ENCODE peak calls at places on chromosome 6, in eight cellular contexts. One of them, this sample, is unnamed.

GRCh38 chr6:35216832-35217811 is 3.4 kb downstream of the SCUBE3 start:
- DNase-seq in ascending aorta: no peak
- DNase-seq in lower lobe of right lung: no peak
- DNase-seq in testis: no peak
- DNase-seq in cardiac muscle cell: no peak
- DNase-seq in MM.1S: no peak
- DNase-seq in left ventricle myocardium inferior: no peak
- DNase-seq in heart left ventricle: no peak
- DNase-seq in this sample: no peak

GRCh38 chr6:146770965-146771735 is 172.4 kb downstream of the ADGB start:
- DNase-seq in ascending aorta: peak; percentile 9
- DNase-seq in lower lobe of right lung: peak; percentile 66
- DNase-seq in testis: peak; percentile 50
- DNase-seq in cardiac muscle cell: peak; percentile 13
- DNase-seq in MM.1S: no peak
- DNase-seq in left ventricle myocardium inferior: peak; percentile 62
- DNase-seq in heart left ventricle: peak; percentile 79
- DNase-seq in this sample: no peak

GRCh38 chr6:48869595-48869994 is 593.5 kb downstream of the MMUT start:
- DNase-seq in ascending aorta: no peak
- DNase-seq in lower lobe of right lung: no peak
- DNase-seq in testis: no peak
- DNase-seq in cardiac muscle cell: no peak
- DNase-seq in MM.1S: no peak
- DNase-seq in left ventricle myocardium inferior: no peak
- DNase-seq in heart left ventricle: no peak
- DNase-seq in this sample: no peak

GRCh38 chr6:106334646-106335448 is 9.3 kb upstream of the ATG5 start:
- DNase-seq in ascending aorta: no peak
- DNase-seq in lower lobe of right lung: peak; percentile 61
- DNase-seq in testis: peak; percentile 42
- DNase-seq in cardiac muscle cell: peak; percentile 64
- DNase-seq in MM.1S: peak; percentile 70
- DNase-seq in left ventricle myocardium inferior: no peak
- DNase-seq in heart left ventricle: peak; percentile 29
- DNase-seq in this sample: peak; percentile 50

GRCh38 chr6:170172825-170173231 is 118.0 kb downstream of the DLL1 start:
- DNase-seq in ascending aorta: no peak
- DNase-seq in lower lobe of right lung: no peak
- DNase-seq in testis: peak; percentile 10
- DNase-seq in cardiac muscle cell: no peak
- DNase-seq in MM.1S: no peak
- DNase-seq in left ventricle myocardium inferior: no peak
- DNase-seq in heart left ventricle: no peak
- DNase-seq in this sample: no peak

GRCh38 chr6:128230267-128230989 is 290.0 kb downstream of the PTPRK start:
- DNase-seq in ascending aorta: no peak
- DNase-seq in lower lobe of right lung: no peak
- DNase-seq in testis: no peak
- DNase-seq in cardiac muscle cell: no peak
- DNase-seq in MM.1S: no peak
- DNase-seq in left ventricle myocardium inferior: no peak
- DNase-seq in heart left ventricle: no peak
- DNase-seq in this sample: peak; percentile 17

GRCh38 chr6:106981901-106982300 is 7.4 kb upstream of the CD24 start:
- DNase-seq in ascending aorta: no peak
- DNase-seq in lower lobe of right lung: no peak
- DNase-seq in testis: no peak
- DNase-seq in cardiac muscle cell: no peak
- DNase-seq in MM.1S: no peak
- DNase-seq in left ventricle myocardium inferior: no peak
- DNase-seq in heart left ventricle: no peak
- DNase-seq in this sample: no peak

GRCh38 chr6:143620461-143620860 is 57.3 kb upstream of the PHACTR2 start:
- DNase-seq in ascending aorta: no peak
- DNase-seq in lower lobe of right lung: no peak
- DNase-seq in testis: no peak
- DNase-seq in cardiac muscle cell: peak; percentile 65
- DNase-seq in MM.1S: no peak
- DNase-seq in left ventricle myocardium inferior: no peak
- DNase-seq in heart left ventricle: no peak
- DNase-seq in this sample: no peak

GRCh38 chr6:169887529-169888140 is 136.2 kb downstream of the ERMARD start:
- DNase-seq in ascending aorta: no peak
- DNase-seq in lower lobe of right lung: no peak
- DNase-seq in testis: no peak
- DNase-seq in cardiac muscle cell: no peak
- DNase-seq in MM.1S: no peak
- DNase-seq in left ventricle myocardium inferior: no peak
- DNase-seq in heart left ventricle: no peak
- DNase-seq in this sample: no peak

GRCh38 chr6:26223677-26224546 is 136.7 kb downstream of the HFE start:
- DNase-seq in ascending aorta: no peak
- DNase-seq in lower lobe of right lung: peak; percentile 70
- DNase-seq in testis: peak; percentile 81
- DNase-seq in cardiac muscle cell: peak; percentile 95
- DNase-seq in MM.1S: peak; percentile 94
- DNase-seq in left ventricle myocardium inferior: peak; percentile 50
- DNase-seq in heart left ventricle: peak; percentile 70
- DNase-seq in this sample: no peak

GRCh38 chr6:137927777-137928218 is 60.7 kb downstream of the TNFAIP3 start:
- DNase-seq in ascending aorta: no peak
- DNase-seq in lower lobe of right lung: no peak
- DNase-seq in testis: no peak
- DNase-seq in cardiac muscle cell: peak; percentile 35
- DNase-seq in MM.1S: peak; percentile 97
- DNase-seq in left ventricle myocardium inferior: no peak
- DNase-seq in heart left ventricle: no peak
- DNase-seq in this sample: no peak

GRCh38 chr6:138105880-138106664 is 1.1 kb downstream of the PERP start:
- DNase-seq in ascending aorta: no peak
- DNase-seq in lower lobe of right lung: no peak
- DNase-seq in testis: no peak
- DNase-seq in cardiac muscle cell: no peak
- DNase-seq in MM.1S: peak; percentile 33
- DNase-seq in left ventricle myocardium inferior: no peak
- DNase-seq in heart left ventricle: no peak
- DNase-seq in this sample: no peak

GRCh38 chr6:84967965-84968364 is 203.6 kb upstream of the TBX18 start:
- DNase-seq in ascending aorta: no peak
- DNase-seq in lower lobe of right lung: no peak
- DNase-seq in testis: no peak
- DNase-seq in cardiac muscle cell: no peak
- DNase-seq in MM.1S: no peak
- DNase-seq in left ventricle myocardium inferior: no peak
- DNase-seq in heart left ventricle: no peak
- DNase-seq in this sample: no peak

GRCh38 chr6:121780325-121781313 is 345.2 kb downstream of the GJA1 start:
- DNase-seq in ascending aorta: peak; percentile 50
- DNase-seq in lower lobe of right lung: peak; percentile 45
- DNase-seq in testis: peak; percentile 23
- DNase-seq in cardiac muscle cell: peak; percentile 96
- DNase-seq in MM.1S: no peak
- DNase-seq in left ventricle myocardium inferior: peak; percentile 78
- DNase-seq in heart left ventricle: peak; percentile 87
- DNase-seq in this sample: no peak

GRCh38 chr6:142682985-142683384 is 262.0 kb downstream of the HIVEP2 start:
- DNase-seq in ascending aorta: no peak
- DNase-seq in lower lobe of right lung: no peak
- DNase-seq in testis: no peak
- DNase-seq in cardiac muscle cell: no peak
- DNase-seq in MM.1S: no peak
- DNase-seq in left ventricle myocardium inferior: no peak
- DNase-seq in heart left ventricle: no peak
- DNase-seq in this sample: no peak

GRCh38 chr6:43838276-43839036 is 68.4 kb downstream of the VEGFA start:
- DNase-seq in ascending aorta: no peak
- DNase-seq in lower lobe of right lung: peak; percentile 67
- DNase-seq in testis: peak; percentile 30
- DNase-seq in cardiac muscle cell: peak; percentile 87
- DNase-seq in MM.1S: peak; percentile 16
- DNase-seq in left ventricle myocardium inferior: peak; percentile 50
- DNase-seq in heart left ventricle: peak; percentile 61
- DNase-seq in this sample: peak; percentile 43

GRCh38 chr6:20939161-20939775 is 405.0 kb downstream of the CDKAL1 start:
- DNase-seq in ascending aorta: no peak
- DNase-seq in lower lobe of right lung: no peak
- DNase-seq in testis: no peak
- DNase-seq in cardiac muscle cell: no peak
- DNase-seq in MM.1S: no peak
- DNase-seq in left ventricle myocardium inferior: no peak
- DNase-seq in heart left ventricle: no peak
- DNase-seq in this sample: no peak

GRCh38 chr6:90256698-90257485 is 39.8 kb downstream of the BACH2 start:
- DNase-seq in ascending aorta: no peak
- DNase-seq in lower lobe of right lung: no peak
- DNase-seq in testis: no peak
- DNase-seq in cardiac muscle cell: peak; percentile 67
- DNase-seq in MM.1S: no peak
- DNase-seq in left ventricle myocardium inferior: no peak
- DNase-seq in heart left ventricle: no peak
- DNase-seq in this sample: no peak

GRCh38 chr6:31493875-31494694 is 3.9 kb upstream of the MICB start:
- DNase-seq in ascending aorta: no peak
- DNase-seq in lower lobe of right lung: peak; percentile 93
- DNase-seq in testis: peak; percentile 89
- DNase-seq in cardiac muscle cell: peak; percentile 78
- DNase-seq in MM.1S: peak; percentile 80
- DNase-seq in left ventricle myocardium inferior: peak; percentile 87
- DNase-seq in heart left ventricle: peak; percentile 88
- DNase-seq in this sample: peak; percentile 73

GRCh38 chr6:76135481-76135880 is 63.0 kb upstream of the IMPG1 start:
- DNase-seq in ascending aorta: no peak
- DNase-seq in lower lobe of right lung: no peak
- DNase-seq in testis: no peak
- DNase-seq in cardiac muscle cell: no peak
- DNase-seq in MM.1S: no peak
- DNase-seq in left ventricle myocardium inferior: no peak
- DNase-seq in heart left ventricle: no peak
- DNase-seq in this sample: no peak

GRCh38 chr6:47721189-47721588 is 22.8 kb downstream of the ADGRF4 start:
- DNase-seq in ascending aorta: no peak
- DNase-seq in lower lobe of right lung: no peak
- DNase-seq in testis: no peak
- DNase-seq in cardiac muscle cell: no peak
- DNase-seq in MM.1S: no peak
- DNase-seq in left ventricle myocardium inferior: no peak
- DNase-seq in heart left ventricle: no peak
- DNase-seq in this sample: no peak

GRCh38 chr6:41789937-41790502 is 2.5 kb downstream of the TOMM6 start:
- DNase-seq in ascending aorta: no peak
- DNase-seq in lower lobe of right lung: no peak
- DNase-seq in testis: no peak
- DNase-seq in cardiac muscle cell: no peak
- DNase-seq in MM.1S: no peak
- DNase-seq in left ventricle myocardium inferior: no peak
- DNase-seq in heart left ventricle: no peak
- DNase-seq in this sample: no peak

GRCh38 chr6:11270030-11271027 is 37.9 kb upstream of the NEDD9 start:
- DNase-seq in ascending aorta: no peak
- DNase-seq in lower lobe of right lung: no peak
- DNase-seq in testis: peak; percentile 49
- DNase-seq in cardiac muscle cell: peak; percentile 91
- DNase-seq in MM.1S: no peak
- DNase-seq in left ventricle myocardium inferior: no peak
- DNase-seq in heart left ventricle: no peak
- DNase-seq in this sample: no peak

GRCh38 chr6:3592371-3592941 is 135.6 kb upstream of the SLC22A23 start:
- DNase-seq in ascending aorta: no peak
- DNase-seq in lower lobe of right lung: no peak
- DNase-seq in testis: no peak
- DNase-seq in cardiac muscle cell: peak; percentile 95
- DNase-seq in MM.1S: no peak
- DNase-seq in left ventricle myocardium inferior: no peak
- DNase-seq in heart left ventricle: no peak
- DNase-seq in this sample: no peak

GRCh38 chr6:28922004-28922840 is 1.6 kb downstream of the TRIM27 start:
- DNase-seq in ascending aorta: no peak
- DNase-seq in lower lobe of right lung: no peak
- DNase-seq in testis: peak; percentile 27
- DNase-seq in cardiac muscle cell: peak; percentile 60
- DNase-seq in MM.1S: peak; percentile 30
- DNase-seq in left ventricle myocardium inferior: no peak
- DNase-seq in heart left ventricle: no peak
- DNase-seq in this sample: peak; percentile 57

GRCh38 chr6:351867-352289 is 39.7 kb upstream of the IRF4 start:
- DNase-seq in ascending aorta: no peak
- DNase-seq in lower lobe of right lung: peak; percentile 44
- DNase-seq in testis: no peak
- DNase-seq in cardiac muscle cell: no peak
- DNase-seq in MM.1S: no peak
- DNase-seq in left ventricle myocardium inferior: no peak
- DNase-seq in heart left ventricle: no peak
- DNase-seq in this sample: no peak

GRCh38 chr6:37920667-37921066 is 101.1 kb downstream of the ZFAND3 start:
- DNase-seq in ascending aorta: no peak
- DNase-seq in lower lobe of right lung: no peak
- DNase-seq in testis: no peak
- DNase-seq in cardiac muscle cell: no peak
- DNase-seq in MM.1S: no peak
- DNase-seq in left ventricle myocardium inferior: no peak
- DNase-seq in heart left ventricle: no peak
- DNase-seq in this sample: no peak

GRCh38 chr6:46353450-46353998 is 137.7 kb downstream of the RCAN2 start:
- DNase-seq in ascending aorta: no peak
- DNase-seq in lower lobe of right lung: no peak
- DNase-seq in testis: no peak
- DNase-seq in cardiac muscle cell: no peak
- DNase-seq in MM.1S: no peak
- DNase-seq in left ventricle myocardium inferior: no peak
- DNase-seq in heart left ventricle: no peak
- DNase-seq in this sample: no peak
- TF ChIP-seq CTCF in ascending aorta: no peak
- TF ChIP-seq CTCF in lower lobe of right lung: no peak
- TF ChIP-seq CTCF in testis: no peak
- TF ChIP-seq CTCF in cardiac muscle cell: no peak
- TF ChIP-seq CTCF in MM.1S: no peak
- TF ChIP-seq CTCF in left ventricle myocardium inferior: no peak
- TF ChIP-seq CTCF in heart left ventricle: no peak
- TF ChIP-seq CTCF in this sample: no peak

GRCh38 chr6:105041880-105042279 is 85.0 kb downstream of the LIN28B start:
- DNase-seq in ascending aorta: no peak
- DNase-seq in lower lobe of right lung: no peak
- DNase-seq in testis: no peak
- DNase-seq in cardiac muscle cell: no peak
- DNase-seq in MM.1S: no peak
- DNase-seq in left ventricle myocardium inferior: no peak
- DNase-seq in heart left ventricle: no peak
- DNase-seq in this sample: no peak
- H3K27ac ChIP-seq in ascending aorta: no peak overlapping the region
- H3K27ac ChIP-seq in lower lobe of right lung: no peak overlapping the region
- H3K27ac ChIP-seq in testis: no peak overlapping the region
- H3K27ac ChIP-seq in cardiac muscle cell: peak overlapping the region; percentile 79
- H3K27ac ChIP-seq in MM.1S: no peak overlapping the region
- H3K27ac ChIP-seq in left ventricle myocardium inferior: no peak overlapping the region
- H3K27ac ChIP-seq in heart left ventricle: no peak overlapping the region
- H3K27ac ChIP-seq in this sample: no peak overlapping the region

GRCh38 chr6:160801418-160801817 is 99.4 kb downstream of the PLG start:
- DNase-seq in ascending aorta: no peak
- DNase-seq in lower lobe of right lung: no peak
- DNase-seq in testis: no peak
- DNase-seq in cardiac muscle cell: no peak
- DNase-seq in MM.1S: no peak
- DNase-seq in left ventricle myocardium inferior: no peak
- DNase-seq in heart left ventricle: no peak
- DNase-seq in this sample: no peak
- H3K4me1 ChIP-seq in ascending aorta: no peaks in the 10 kb centered on the region
- H3K4me1 ChIP-seq in lower lobe of right lung: no peaks in the 10 kb centered on the region
- H3K4me1 ChIP-seq in testis: no peaks in the 10 kb centered on the region
- H3K4me1 ChIP-seq in cardiac muscle cell: no peaks in the 10 kb centered on the region
- H3K4me1 ChIP-seq in MM.1S: no peaks in the 10 kb centered on the region
- H3K4me1 ChIP-seq in left ventricle myocardium inferior: no peaks in the 10 kb centered on the region
- H3K4me1 ChIP-seq in heart left ventricle: no peaks in the 10 kb centered on the region
- H3K4me1 ChIP-seq in this sample: no peaks in the 10 kb centered on the region

GRCh38 chr6:2196079-2196679 is 49.2 kb downstream of the GMDS start:
- DNase-seq in ascending aorta: no peak
- DNase-seq in lower lobe of right lung: no peak
- DNase-seq in testis: peak; percentile 53
- DNase-seq in cardiac muscle cell: peak; percentile 80
- DNase-seq in MM.1S: peak; percentile 57
- DNase-seq in left ventricle myocardium inferior: no peak
- DNase-seq in heart left ventricle: no peak
- DNase-seq in this sample: peak; percentile 28
- TF ChIP-seq CTCF in ascending aorta: peak; percentile 77
- TF ChIP-seq CTCF in lower lobe of right lung: peak; percentile 79
- TF ChIP-seq CTCF in testis: peak; percentile 60
- TF ChIP-seq CTCF in cardiac muscle cell: peak; percentile 70
- TF ChIP-seq CTCF in MM.1S: peak; percentile 73
- TF ChIP-seq CTCF in left ventricle myocardium inferior: peak; percentile 90
- TF ChIP-seq CTCF in heart left ventricle: peak; percentile 79
- TF ChIP-seq CTCF in this sample: peak; percentile 63